ENCODE peak calls at places on chromosomes 16 and 17, in nine cellular contexts. K is effector CD4-positive, alpha-beta T cell; O is COR-L47; B is CD4-positive, alpha-beta T cell; R is upper lobe of right lung; I is NCI-H2081; U is activated T-helper 9 cell treated with anti-CD3 and anti-CD28 coated beads, Interleukin-2, amount 50 U/mL, for 16 hours; S is thyroid gland; A is dermis blood vessel endothelial cell. W is an unnamed sample.
A peak's percentile ranks its signal among the peaks of the same experiment; 100 is the strongest.

GRCh38 chr17:47265983-47266541 is 12.4 kb downstream of the ITGB3 start:
- DNase-seq in A (peak; percentile 71), S (no peak), K (no peak), B (no peak), U (no peak), R (no peak), O (no peak), I (no peak), W (no peak)

GRCh38 chr16:86540894-86541293 is 14.1 kb downstream of the MTHFSD start:
- DNase-seq in S (no peak), I (no peak), R (no peak), B (no peak), O (no peak), A (no peak), U (no peak), K (no peak), W (no peak)

GRCh38 chr17:68753985-68754769 is 153.0 kb upstream of the FAM20A start:
- DNase-seq in R (no peak), B (no peak), A (no peak), U (no peak), I (no peak), S (no peak), K (no peak), O (no peak), W (no peak)

GRCh38 chr17:4504188-4504587 is 5.5 kb downstream of the SPNS2 start:
- DNase-seq in A (no peak), O (no peak), U (no peak), K (no peak), S (no peak), B (no peak), R (no peak), I (no peak), W (no peak)

GRCh38 chr17:38654411-38655398 is 20.1 kb downstream of the EPOP start:
- DNase-seq in I (no peak), K (no peak), U (no peak), O (no peak), R (no peak), A (no peak), B (no peak), S (no peak), W (no peak)

GRCh38 chr17:78493455-78494188 is 83.6 kb downstream of the DNAH17 start:
- DNase-seq in S (no peak), U (no peak), A (peak; percentile 60), O (no peak), R (no peak), B (no peak), I (no peak), K (no peak), W (no peak)

GRCh38 chr17:1957037-1957436 is 68.1 kb downstream of the RTN4RL1 start:
- DNase-seq in I (no peak), R (no peak), U (no peak), A (no peak), K (no peak), B (no peak), O (no peak), S (no peak), W (no peak)

GRCh38 chr17:27245230-27245696 is 48.7 kb upstream of the WSB1 start:
- DNase-seq in O (peak; percentile 79), R (peak; percentile 92), K (peak; percentile 8), B (peak; percentile 20), U (peak; percentile 3), I (peak; percentile 2), A (peak; percentile 94), S (peak; percentile 56), W (peak; percentile 47)

GRCh38 chr17:82483836-82484235 is 25.3 kb downstream of the NARF start:
- DNase-seq in I (no peak), U (no peak), S (no peak), A (no peak), R (no peak), K (no peak), O (no peak), B (no peak), W (no peak)

GRCh38 chr17:58305626-58306025 is 23.0 kb downstream of the TSPOAP1 start:
- DNase-seq in A (no peak), I (no peak), O (no peak), S (no peak), K (no peak), B (no peak), R (no peak), U (no peak), W (no peak)

GRCh38 chr17:1206016-1206787 is 26.4 kb upstream of the ABR start:
- DNase-seq in I (no peak), A (no peak), S (no peak), B (no peak), O (no peak), U (no peak), K (no peak), R (no peak), W (no peak)

GRCh38 chr17:3750926-3751325 is 27.2 kb downstream of the HASPIN start:
- DNase-seq in A (no peak), K (peak; percentile 23), O (no peak), R (no peak), U (no peak), S (no peak), B (no peak), I (no peak), W (no peak)

GRCh38 chr17:31877911-31878702 is 19.1 kb upstream of the COPRS start:
- DNase-seq in O (no peak), K (no peak), R (no peak), I (no peak), S (peak; percentile 44), U (no peak), B (no peak), A (peak; percentile 56), W (no peak)

GRCh38 chr16:30903002-30903401 is 6.6 kb downstream of the CTF1 start:
- DNase-seq in O (no peak), K (no peak), B (no peak), S (no peak), A (no peak), I (no peak), R (no peak), U (no peak), W (no peak)

GRCh38 chr17:38687291-38687690 is 12.5 kb upstream of the EPOP start:
- DNase-seq in R (no peak), U (no peak), B (no peak), O (no peak), I (no peak), A (peak; percentile 58), K (no peak), S (no peak), W (no peak)

GRCh38 chr17:45995617-45996270 is 3.3 kb upstream of the STH start:
- DNase-seq in S (no peak), I (no peak), O (no peak), K (no peak), U (no peak), A (no peak), B (no peak), R (no peak), W (no peak)

GRCh38 chr17:17170346-17170976 is 35.7 kb downstream of the PLD6 start:
- DNase-seq in A (no peak), S (peak; percentile 77), I (no peak), U (no peak), R (no peak), K (no peak), B (no peak), O (no peak), W (no peak)

GRCh38 chr16:80954985-80955384 is 51.7 kb downstream of the CMC2 start:
- DNase-seq in U (no peak), B (no peak), O (no peak), S (no peak), R (no peak), K (no peak), I (no peak), A (no peak), W (no peak)

W was measured in NCI-H2227 treated with DMSO at 0.1 percent for 48 hours.